ENCODE peak calls at places on chromosomes 3 and 15, in six cellular contexts. R is GM23248, P is endothelial cell of umbilical vein, J is OCI-LY7, F is neural progenitor cell, T is MM.1S. G is an unnamed sample.

GRCh38 chr15:83206971-83207621 is 527 bp downstream of the HDGFL3 start:
- DNase-seq in R (peak), P (peak), J (peak), F (peak), T (peak), G (peak)

GRCh38 chr3:187986514-187986934 is 167.4 kb upstream of the LPP start:
- DNase-seq in R (peak), P (peak), J (no peak), F (no peak), T (no peak), G (no peak)

GRCh38 chr3:182258538-182259177 is 534.6 kb upstream of the ATP11B start:
- DNase-seq in R (peak), P (peak), J (peak), F (peak), T (peak), G (no peak)

GRCh38 chr3:173096994-173097785 is 43.8 kb downstream of the SPATA16 start:
- DNase-seq in R (peak), P (no peak), J (no peak), F (no peak), T (no peak), G (no peak)

GRCh38 chr15:22227961-22228762 is 147.8 kb downstream of the OR4M2 start:
- DNase-seq in R (no peak), P (no peak), J (no peak), F (no peak), T (no peak), G (no peak)

GRCh38 chr3:145981057-145981456 is 179.9 kb downstream of the PLOD2 start:
- DNase-seq in R (no peak), P (no peak), J (no peak), F (no peak), T (no peak), G (no peak)

GRCh38 chr3:75342425-75342824 is 321.7 kb upstream of the FRG2C start:
- DNase-seq in R (no peak), P (no peak), J (no peak), F (no peak), T (no peak), G (no peak)

GRCh38 chr3:65793495-65794200 is 245.1 kb downstream of the MAGI1 start:
- DNase-seq in R (no peak), P (no peak), J (no peak), F (no peak), T (no peak), G (no peak)

GRCh38 chr15:55652363-55652762 is 64.2 kb upstream of the PYGO1 start:
- DNase-seq in R (no peak), P (no peak), J (no peak), F (peak), T (no peak), G (no peak)

GRCh38 chr15:88909956-88910831 is 3.0 kb downstream of the MFGE8 start:
- DNase-seq in R (peak), P (no peak), J (no peak), F (no peak), T (no peak), G (no peak)

GRCh38 chr15:88797648-88798339 is 5.4 kb upstream of the ACAN start:
- DNase-seq in R (no peak), P (no peak), J (no peak), F (no peak), T (no peak), G (no peak)

GRCh38 chr3:16978234-16978920 is 93.6 kb downstream of the PLCL2 start:
- DNase-seq in R (peak), P (no peak), J (no peak), F (no peak), T (no peak), G (no peak)

GRCh38 chr3:179660872-179661271 is 8.0 kb downstream of the USP13 start:
- DNase-seq in R (no peak), P (no peak), J (no peak), F (no peak), T (no peak), G (no peak)

GRCh38 chr15:50183112-50183794 is 1.3 kb downstream of the SLC27A2 start:
- DNase-seq in R (peak), P (no peak), J (no peak), F (no peak), T (peak), G (no peak)

GRCh38 chr3:72625616-72626337 is 222.5 kb downstream of the SHQ1 start:
- DNase-seq in R (peak), P (no peak), J (no peak), F (no peak), T (no peak), G (no peak)

GRCh38 chr3:39230453-39230852 is 38.1 kb upstream of the XIRP1 start:
- DNase-seq in R (no peak), P (no peak), J (no peak), F (no peak), T (no peak), G (no peak)

GRCh38 chr15:40694706-40695468 is at the start of gene RAD51:
- DNase-seq in R (peak), P (peak), J (peak), F (peak), T (peak), G (peak)
- H2AFZ ChIP-seq in R (peak), P (peak), J (peak), F (peak), T (peak), G (no peak)

DNA sequence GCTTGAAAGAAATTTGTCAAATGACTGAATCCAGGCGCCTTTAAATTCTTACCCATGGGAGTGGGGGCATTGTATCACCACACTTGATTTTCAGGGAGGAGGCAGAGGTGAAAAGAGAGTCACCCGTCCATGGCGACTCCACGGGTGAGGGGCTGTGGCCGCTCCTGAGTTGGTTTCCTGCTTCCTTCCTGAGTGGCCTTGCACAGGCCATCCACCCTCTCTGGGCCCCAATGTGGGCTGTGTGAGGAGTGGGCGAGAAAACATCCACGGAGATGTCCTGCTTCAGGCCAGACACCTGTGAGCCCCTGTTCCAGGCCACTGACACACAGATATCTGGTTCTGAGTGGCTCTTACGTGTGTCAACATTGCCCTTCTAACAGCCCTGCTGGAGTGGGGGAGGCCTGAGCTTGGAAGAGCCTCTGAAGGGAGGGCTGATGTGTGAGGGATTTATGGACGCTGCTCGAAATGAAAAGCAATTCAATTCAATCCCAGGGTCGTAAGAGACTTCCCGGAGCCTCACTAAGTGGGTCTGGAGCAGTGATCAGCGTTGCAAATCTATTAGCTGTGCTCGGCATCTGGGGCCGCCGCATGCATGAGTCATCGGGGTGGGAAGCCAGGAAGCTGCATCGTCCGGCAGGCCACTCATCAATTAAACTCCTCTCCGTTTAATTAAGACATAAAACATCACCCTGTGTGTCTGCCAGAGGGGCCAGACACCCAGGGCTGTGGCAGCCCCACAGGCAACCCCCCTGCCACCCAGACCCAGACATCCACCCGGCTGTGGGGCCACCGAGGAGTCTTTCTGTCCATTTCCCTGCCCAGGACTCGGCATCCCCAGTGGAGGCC is 20.0 kb upstream of the PRR23E start:
- DNase-seq in R (peak), P (peak), J (no peak), F (no peak), T (no peak), G (peak)
- H2AFZ ChIP-seq in R (no peak), P (no peak), J (no peak), F (no peak), T (no peak), G (no peak)

GRCh38 chr3:196603683-196604082 is 35.2 kb downstream of the FBXO45 start:
- DNase-seq in R (no peak), P (no peak), J (no peak), F (no peak), T (no peak), G (no peak)
- H2AFZ ChIP-seq in R (no peak), P (no peak), J (no peak), F (no peak), T (no peak), G (no peak)

DNA sequence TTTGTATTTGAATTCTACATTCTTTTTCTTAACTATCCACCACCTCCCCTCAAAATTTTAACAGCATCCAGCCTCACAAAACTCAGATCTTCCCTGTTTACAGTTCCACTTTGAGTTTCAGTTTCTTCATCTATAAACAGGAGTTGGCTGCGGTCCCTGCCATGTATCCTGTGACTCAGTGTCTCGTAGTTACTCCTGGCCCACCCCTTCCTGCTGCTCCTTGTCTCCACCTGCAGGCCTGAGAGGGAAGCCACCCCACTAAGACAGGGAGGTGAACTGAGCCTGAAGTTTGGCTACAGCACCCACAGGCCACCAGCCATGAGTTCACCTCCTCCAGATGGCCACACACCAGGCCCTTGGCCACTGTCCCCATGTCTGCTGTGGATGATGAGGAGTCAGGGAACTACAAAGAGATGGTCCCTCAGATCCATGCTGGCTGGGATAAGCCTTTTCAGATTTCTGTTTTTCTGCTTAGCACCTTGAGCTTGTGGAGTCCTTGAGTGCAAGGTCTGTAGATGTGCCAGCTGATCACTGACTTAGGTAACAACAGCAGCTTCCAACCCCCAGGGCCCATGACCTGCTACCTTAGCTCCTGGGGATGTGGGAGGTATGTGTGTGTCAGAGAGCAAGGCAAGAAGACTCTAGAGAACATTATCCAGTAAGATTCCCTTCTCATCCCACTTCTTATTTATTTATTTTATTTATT is 37.5 kb downstream of the CD86 start:
- DNase-seq in R (peak), P (peak), J (peak), F (no peak), T (peak), G (peak)
- H2AFZ ChIP-seq in R (no peak), P (peak), J (peak), F (no peak), T (peak), G (no peak)

G was measured in H9.